ENCODE peak calls at places on chromosome 17, in nine cellular contexts. One of them, this sample, is unnamed.

GRCh38 chr17:75430159-75430748 is 24.8 kb upstream of the GRB2 start:
- DNase-seq in progenitor cell of endocrine pancreas: peak
- DNase-seq in right atrium auricular region: no peak
- DNase-seq in activated CD8-positive, alpha-beta T cell treated with anti-CD3 and anti-CD28 coated beads for 36 hours: no peak
- DNase-seq in endothelial cell of umbilical vein: no peak
- DNase-seq in PC-9: no peak
- DNase-seq in lung: no peak
- DNase-seq in GM20000: no peak
- DNase-seq in endothelial cell: no peak
- DNase-seq in this sample: no peak

GRCh38 chr17:49217651-49218413 is 7.3 kb downstream of the ABI3 start:
- DNase-seq in right atrium auricular region: peak
- DNase-seq in lung: peak
- DNase-seq in endothelial cell: no peak
- DNase-seq in PC-9: no peak
- DNase-seq in endothelial cell of umbilical vein: no peak
- DNase-seq in progenitor cell of endocrine pancreas: no peak
- DNase-seq in GM20000: peak
- DNase-seq in activated CD8-positive, alpha-beta T cell treated with anti-CD3 and anti-CD28 coated beads for 36 hours: peak
- DNase-seq in this sample: no peak

GRCh38 chr17:27319536-27320221 is 25.8 kb downstream of the WSB1 start:
- DNase-seq in lung: peak
- DNase-seq in right atrium auricular region: no peak
- DNase-seq in endothelial cell of umbilical vein: peak
- DNase-seq in endothelial cell: no peak
- DNase-seq in activated CD8-positive, alpha-beta T cell treated with anti-CD3 and anti-CD28 coated beads for 36 hours: no peak
- DNase-seq in GM20000: no peak
- DNase-seq in progenitor cell of endocrine pancreas: no peak
- DNase-seq in PC-9: peak
- DNase-seq in this sample: no peak

GRCh38 chr17:35809855-35810461 is 674 bp downstream of the TAF15 start:
- DNase-seq in lung: no peak
- DNase-seq in progenitor cell of endocrine pancreas: no peak
- DNase-seq in endothelial cell: no peak
- DNase-seq in right atrium auricular region: no peak
- DNase-seq in PC-9: no peak
- DNase-seq in endothelial cell of umbilical vein: peak
- DNase-seq in activated CD8-positive, alpha-beta T cell treated with anti-CD3 and anti-CD28 coated beads for 36 hours: no peak
- DNase-seq in GM20000: no peak
- DNase-seq in this sample: no peak

GRCh38 chr17:63293310-63293709 is 152.8 kb downstream of the CYB561 start:
- DNase-seq in progenitor cell of endocrine pancreas: no peak
- DNase-seq in activated CD8-positive, alpha-beta T cell treated with anti-CD3 and anti-CD28 coated beads for 36 hours: no peak
- DNase-seq in right atrium auricular region: no peak
- DNase-seq in endothelial cell of umbilical vein: peak
- DNase-seq in GM20000: no peak
- DNase-seq in PC-9: no peak
- DNase-seq in lung: no peak
- DNase-seq in endothelial cell: no peak
- DNase-seq in this sample: no peak

GRCh38 chr17:2191785-2192184 is 111.8 kb downstream of the SMG6 start:
- DNase-seq in activated CD8-positive, alpha-beta T cell treated with anti-CD3 and anti-CD28 coated beads for 36 hours: no peak
- DNase-seq in PC-9: no peak
- DNase-seq in endothelial cell: no peak
- DNase-seq in GM20000: no peak
- DNase-seq in lung: no peak
- DNase-seq in endothelial cell of umbilical vein: peak
- DNase-seq in right atrium auricular region: no peak
- DNase-seq in progenitor cell of endocrine pancreas: no peak
- DNase-seq in this sample: no peak

GRCh38 chr17:2089021-2089422 is 34.1 kb downstream of the HIC1 start:
- DNase-seq in endothelial cell: no peak
- DNase-seq in right atrium auricular region: no peak
- DNase-seq in activated CD8-positive, alpha-beta T cell treated with anti-CD3 and anti-CD28 coated beads for 36 hours: peak
- DNase-seq in PC-9: peak
- DNase-seq in progenitor cell of endocrine pancreas: no peak
- DNase-seq in endothelial cell of umbilical vein: peak
- DNase-seq in lung: no peak
- DNase-seq in GM20000: no peak
- DNase-seq in this sample: no peak

GRCh38 chr17:17682293-17682736 is 1.1 kb downstream of the RAI1 start:
- DNase-seq in activated CD8-positive, alpha-beta T cell treated with anti-CD3 and anti-CD28 coated beads for 36 hours: peak
- DNase-seq in right atrium auricular region: no peak
- DNase-seq in GM20000: peak
- DNase-seq in progenitor cell of endocrine pancreas: no peak
- DNase-seq in PC-9: no peak
- DNase-seq in endothelial cell: peak
- DNase-seq in endothelial cell of umbilical vein: peak
- DNase-seq in lung: no peak
- DNase-seq in this sample: no peak

GRCh38 chr17:1737531-1738291 is 5.0 kb upstream of the SERPINF2 start:
- DNase-seq in PC-9: no peak
- DNase-seq in GM20000: no peak
- DNase-seq in endothelial cell of umbilical vein: no peak
- DNase-seq in right atrium auricular region: no peak
- DNase-seq in lung: no peak
- DNase-seq in endothelial cell: no peak
- DNase-seq in progenitor cell of endocrine pancreas: no peak
- DNase-seq in activated CD8-positive, alpha-beta T cell treated with anti-CD3 and anti-CD28 coated beads for 36 hours: no peak
- DNase-seq in this sample: no peak

GRCh38 chr17:1931759-1932579 is 93.2 kb downstream of the RTN4RL1 start:
- DNase-seq in endothelial cell: no peak
- DNase-seq in lung: no peak
- DNase-seq in endothelial cell of umbilical vein: no peak
- DNase-seq in right atrium auricular region: no peak
- DNase-seq in PC-9: no peak
- DNase-seq in activated CD8-positive, alpha-beta T cell treated with anti-CD3 and anti-CD28 coated beads for 36 hours: no peak
- DNase-seq in GM20000: no peak
- DNase-seq in progenitor cell of endocrine pancreas: peak
- DNase-seq in this sample: no peak

GRCh38 chr17:4551141-4551540 is 4.0 kb downstream of the MYBBP1A start:
- DNase-seq in right atrium auricular region: no peak
- DNase-seq in endothelial cell: peak
- DNase-seq in activated CD8-positive, alpha-beta T cell treated with anti-CD3 and anti-CD28 coated beads for 36 hours: peak
- DNase-seq in lung: no peak
- DNase-seq in PC-9: no peak
- DNase-seq in endothelial cell of umbilical vein: no peak
- DNase-seq in progenitor cell of endocrine pancreas: no peak
- DNase-seq in GM20000: no peak
- DNase-seq in this sample: no peak

GRCh38 chr17:10824874-10825273 is 13.0 kb downstream of the PIRT start:
- DNase-seq in PC-9: no peak
- DNase-seq in lung: no peak
- DNase-seq in endothelial cell of umbilical vein: no peak
- DNase-seq in right atrium auricular region: no peak
- DNase-seq in progenitor cell of endocrine pancreas: no peak
- DNase-seq in GM20000: no peak
- DNase-seq in activated CD8-positive, alpha-beta T cell treated with anti-CD3 and anti-CD28 coated beads for 36 hours: no peak
- DNase-seq in endothelial cell: no peak
- DNase-seq in this sample: no peak

GRCh38 chr17:5299383-5299782 is 17.3 kb downstream of the RABEP1 start:
- DNase-seq in endothelial cell of umbilical vein: no peak
- DNase-seq in right atrium auricular region: no peak
- DNase-seq in lung: no peak
- DNase-seq in endothelial cell: no peak
- DNase-seq in PC-9: no peak
- DNase-seq in activated CD8-positive, alpha-beta T cell treated with anti-CD3 and anti-CD28 coated beads for 36 hours: no peak
- DNase-seq in progenitor cell of endocrine pancreas: no peak
- DNase-seq in GM20000: no peak
- DNase-seq in this sample: no peak

GRCh38 chr17:13266596-13266995 is 248.8 kb upstream of the ELAC2 start:
- DNase-seq in progenitor cell of endocrine pancreas: no peak
- DNase-seq in right atrium auricular region: no peak
- DNase-seq in lung: no peak
- DNase-seq in endothelial cell of umbilical vein: no peak
- DNase-seq in endothelial cell: no peak
- DNase-seq in PC-9: no peak
- DNase-seq in GM20000: no peak
- DNase-seq in activated CD8-positive, alpha-beta T cell treated with anti-CD3 and anti-CD28 coated beads for 36 hours: no peak
- DNase-seq in this sample: no peak

GRCh38 chr17:40320771-40321501 is 12.0 kb downstream of the RARA start:
- DNase-seq in right atrium auricular region: peak
- DNase-seq in activated CD8-positive, alpha-beta T cell treated with anti-CD3 and anti-CD28 coated beads for 36 hours: peak
- DNase-seq in PC-9: no peak
- DNase-seq in GM20000: no peak
- DNase-seq in endothelial cell of umbilical vein: no peak
- DNase-seq in endothelial cell: no peak
- DNase-seq in progenitor cell of endocrine pancreas: no peak
- DNase-seq in lung: peak
- DNase-seq in this sample: no peak

GRCh38 chr17:40317880-40318834 is 9.2 kb downstream of the RARA start:
- DNase-seq in lung: peak
- DNase-seq in PC-9: peak
- DNase-seq in activated CD8-positive, alpha-beta T cell treated with anti-CD3 and anti-CD28 coated beads for 36 hours: peak
- DNase-seq in endothelial cell of umbilical vein: peak
- DNase-seq in right atrium auricular region: peak
- DNase-seq in GM20000: peak
- DNase-seq in progenitor cell of endocrine pancreas: peak
- DNase-seq in endothelial cell: peak
- DNase-seq in this sample: peak

GRCh38 chr17:40319651-40320550 is 10.9 kb downstream of the RARA start:
- DNase-seq in endothelial cell: no peak
- DNase-seq in PC-9: no peak
- DNase-seq in right atrium auricular region: no peak
- DNase-seq in activated CD8-positive, alpha-beta T cell treated with anti-CD3 and anti-CD28 coated beads for 36 hours: peak
- DNase-seq in GM20000: peak
- DNase-seq in endothelial cell of umbilical vein: no peak
- DNase-seq in lung: peak
- DNase-seq in progenitor cell of endocrine pancreas: no peak
- DNase-seq in this sample: no peak

GRCh38 chr17:40317345-40317873 is 8.4 kb downstream of the RARA start:
- DNase-seq in endothelial cell of umbilical vein: peak
- DNase-seq in endothelial cell: peak
- DNase-seq in progenitor cell of endocrine pancreas: no peak
- DNase-seq in GM20000: peak
- DNase-seq in right atrium auricular region: peak
- DNase-seq in PC-9: peak
- DNase-seq in activated CD8-positive, alpha-beta T cell treated with anti-CD3 and anti-CD28 coated beads for 36 hours: peak
- DNase-seq in lung: no peak
- DNase-seq in this sample: no peak

DNA sequence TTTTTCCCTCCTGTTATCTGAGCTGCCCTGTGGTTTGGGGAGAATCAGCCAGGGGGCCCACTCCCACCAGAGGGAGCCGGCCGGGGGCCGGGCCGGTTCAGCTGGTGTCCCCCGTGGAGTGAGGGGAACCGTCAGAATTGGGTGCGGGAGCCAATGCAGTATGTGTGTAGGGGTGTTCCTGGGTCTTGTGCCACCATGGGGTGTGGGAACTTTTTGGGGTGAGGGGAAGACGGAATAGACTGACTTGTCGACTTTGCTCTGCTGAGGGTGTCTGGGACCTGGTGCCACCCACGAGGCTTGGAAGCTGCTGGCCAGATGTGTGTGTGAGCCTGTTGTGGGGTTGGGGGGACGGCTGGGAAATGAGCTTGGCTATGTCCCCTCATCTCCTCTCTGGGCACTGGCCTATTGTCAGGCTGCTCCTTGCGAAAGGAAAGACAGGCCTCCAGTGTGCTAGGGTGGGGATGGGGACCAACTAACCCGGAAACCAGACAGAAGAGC is 9.9 kb downstream of the RARA start:
- DNase-seq in progenitor cell of endocrine pancreas: no peak
- DNase-seq in activated CD8-positive, alpha-beta T cell treated with anti-CD3 and anti-CD28 coated beads for 36 hours: peak
- DNase-seq in GM20000: peak
- DNase-seq in endothelial cell: no peak
- DNase-seq in right atrium auricular region: no peak
- DNase-seq in lung: no peak
- DNase-seq in endothelial cell of umbilical vein: peak
- DNase-seq in PC-9: no peak
- DNase-seq in this sample: no peak
- TF ChIP-seq CTCF in progenitor cell of endocrine pancreas: peak
- TF ChIP-seq CTCF in activated CD8-positive, alpha-beta T cell treated with anti-CD3 and anti-CD28 coated beads for 36 hours: no peak
- TF ChIP-seq CTCF in GM20000: no peak
- TF ChIP-seq CTCF in endothelial cell: no peak
- TF ChIP-seq CTCF in right atrium auricular region: no peak
- TF ChIP-seq CTCF in lung: no peak
- TF ChIP-seq CTCF in endothelial cell of umbilical vein: peak
- TF ChIP-seq CTCF in PC-9: no peak
- TF ChIP-seq CTCF in this sample: no peak

GRCh38 chr17:8173056-8173870 is 2.9 kb downstream of the TMEM107 start:
- DNase-seq in PC-9: peak
- DNase-seq in progenitor cell of endocrine pancreas: no peak
- DNase-seq in right atrium auricular region: no peak
- DNase-seq in endothelial cell: peak
- DNase-seq in lung: peak
- DNase-seq in GM20000: peak
- DNase-seq in activated CD8-positive, alpha-beta T cell treated with anti-CD3 and anti-CD28 coated beads for 36 hours: peak
- DNase-seq in endothelial cell of umbilical vein: peak
- DNase-seq in this sample: peak
- TF ChIP-seq CTCF in PC-9: no peak
- TF ChIP-seq CTCF in progenitor cell of endocrine pancreas: no peak
- TF ChIP-seq CTCF in right atrium auricular region: no peak
- TF ChIP-seq CTCF in endothelial cell: no peak
- TF ChIP-seq CTCF in lung: no peak
- TF ChIP-seq CTCF in GM20000: no peak
- TF ChIP-seq CTCF in activated CD8-positive, alpha-beta T cell treated with anti-CD3 and anti-CD28 coated beads for 36 hours: no peak
- TF ChIP-seq CTCF in endothelial cell of umbilical vein: no peak
- TF ChIP-seq CTCF in this sample: no peak

DNA sequence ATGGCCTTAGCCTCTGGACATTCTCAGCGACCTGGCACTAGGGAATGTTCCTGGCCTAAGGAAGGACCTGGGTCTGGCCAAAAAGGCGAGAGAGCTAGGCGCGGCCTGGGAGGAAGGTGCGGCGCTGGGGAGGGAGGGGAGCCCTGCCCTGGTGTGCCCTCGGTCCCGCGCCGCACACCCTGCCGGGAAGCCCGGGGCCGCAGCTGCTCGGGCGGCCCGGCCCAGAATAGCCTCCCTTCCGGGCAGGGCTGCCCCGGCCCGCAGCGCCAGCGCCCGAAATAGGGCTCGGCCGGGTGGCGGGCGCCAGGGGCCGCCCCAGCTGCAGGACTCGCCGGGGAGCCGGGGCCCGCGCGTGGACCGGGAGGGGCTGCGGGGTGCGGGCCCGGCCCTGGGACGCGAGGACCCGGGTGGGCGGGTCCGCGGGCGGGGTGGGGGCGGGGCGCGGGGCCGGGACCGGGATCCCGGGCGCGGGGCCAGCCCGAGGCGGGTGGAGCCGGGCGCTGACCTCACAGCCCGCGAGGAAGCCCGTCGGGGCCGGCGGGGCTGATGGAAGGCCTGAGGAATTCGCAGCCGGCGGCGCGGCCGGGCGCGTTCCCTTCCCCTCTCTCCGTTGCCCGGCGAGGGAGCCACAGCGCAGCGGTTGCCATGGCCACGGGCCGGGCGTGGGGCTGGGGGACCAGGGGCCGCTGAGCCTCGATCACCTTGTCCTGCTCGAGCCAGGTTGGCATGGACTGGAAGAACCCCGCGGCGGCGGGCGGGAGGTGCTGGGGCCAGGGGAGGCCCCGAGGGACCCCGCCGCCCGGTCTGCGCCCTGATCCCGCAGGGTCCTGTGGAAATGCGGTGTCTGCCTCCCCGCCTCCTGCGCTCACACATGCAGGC is 18.1 kb downstream of the SOCS3 start:
- DNase-seq in progenitor cell of endocrine pancreas: peak
- DNase-seq in endothelial cell of umbilical vein: peak
- DNase-seq in PC-9: peak
- DNase-seq in GM20000: peak
- DNase-seq in lung: no peak
- DNase-seq in endothelial cell: peak
- DNase-seq in right atrium auricular region: no peak
- DNase-seq in activated CD8-positive, alpha-beta T cell treated with anti-CD3 and anti-CD28 coated beads for 36 hours: no peak
- DNase-seq in this sample: peak
- TF ChIP-seq CTCF in progenitor cell of endocrine pancreas: no peak
- TF ChIP-seq CTCF in endothelial cell of umbilical vein: no peak
- TF ChIP-seq CTCF in PC-9: no peak
- TF ChIP-seq CTCF in GM20000: no peak
- TF ChIP-seq CTCF in lung: no peak
- TF ChIP-seq CTCF in endothelial cell: no peak
- TF ChIP-seq CTCF in right atrium auricular region: no peak
- TF ChIP-seq CTCF in activated CD8-positive, alpha-beta T cell treated with anti-CD3 and anti-CD28 coated beads for 36 hours: no peak
- TF ChIP-seq CTCF in this sample: no peak

GRCh38 chr17:29124135-29124930 is 55.9 kb downstream of the MYO18A start:
- DNase-seq in activated CD8-positive, alpha-beta T cell treated with anti-CD3 and anti-CD28 coated beads for 36 hours: peak
- DNase-seq in lung: peak
- DNase-seq in endothelial cell of umbilical vein: peak
- DNase-seq in endothelial cell: peak
- DNase-seq in right atrium auricular region: peak
- DNase-seq in progenitor cell of endocrine pancreas: no peak
- DNase-seq in GM20000: peak
- DNase-seq in PC-9: peak
- DNase-seq in this sample: no peak
- TF ChIP-seq CTCF in activated CD8-positive, alpha-beta T cell treated with anti-CD3 and anti-CD28 coated beads for 36 hours: peak
- TF ChIP-seq CTCF in lung: peak
- TF ChIP-seq CTCF in endothelial cell of umbilical vein: peak
- TF ChIP-seq CTCF in endothelial cell: peak
- TF ChIP-seq CTCF in right atrium auricular region: peak
- TF ChIP-seq CTCF in progenitor cell of endocrine pancreas: peak
- TF ChIP-seq CTCF in GM20000: peak
- TF ChIP-seq CTCF in PC-9: peak
- TF ChIP-seq CTCF in this sample: peak

This sample was measured in breast epithelium.